ENCODE peak calls at places on chromosomes 11 and 22, in ten cellular contexts. H is stimulated activated CD4-positive, alpha-beta T cell treated with anti-CD3 and anti-CD28 coated beads, Interleukin-2, amount 100 ng/mL, for 48 hours; P is AG09319; T is naive thymus-derived CD8-positive, alpha-beta T cell; Z is EH; D is tibial nerve; V is LoVo; C is BJ; L is RCC 7860; J is amniotic stem cell. B is an unnamed sample.
A peak's percentile ranks its signal among the peaks of the same experiment; 100 is the strongest.

GRCh38 chr11:134292661-134293060 is 16.5 kb downstream of the GLB1L3 start:
- DNase-seq in C (no peak), D (no peak), H (no peak), J (no peak), P (no peak), Z (no peak), T (no peak), V (no peak), L (no peak), B (no peak)

GRCh38 chr22:19974233-19974861 is 32.7 kb upstream of the TXNRD2 start:
- DNase-seq in Z (peak; percentile 68), L (peak; percentile 19), H (no peak), T (no peak), D (no peak), C (no peak), V (no peak), P (no peak), J (no peak), B (no peak)

GRCh38 chr11:112658521-112658920 is 302.7 kb upstream of the NCAM1 start:
- DNase-seq in C (no peak), H (no peak), P (no peak), L (peak; percentile 14), T (no peak), D (no peak), V (no peak), J (no peak), Z (no peak), B (no peak)

GRCh38 chr11:27610287-27610686 is 90.0 kb downstream of the BDNF start:
- DNase-seq in D (no peak), H (no peak), J (no peak), T (no peak), V (no peak), C (no peak), L (no peak), P (no peak), Z (no peak), B (no peak)

GRCh38 chr11:33622231-33622630 is 78.4 kb downstream of the C11orf91 start:
- DNase-seq in T (no peak), D (no peak), C (no peak), J (no peak), Z (peak; percentile 93), L (no peak), P (no peak), V (no peak), H (no peak), B (no peak)

GRCh38 chr22:19765477-19766234 is 5.1 kb downstream of the TBX1 start:
- DNase-seq in Z (no peak), J (no peak), T (no peak), D (no peak), H (no peak), L (no peak), C (no peak), V (no peak), P (no peak), B (no peak)

GRCh38 chr22:39205344-39206021 is 39.3 kb downstream of the PDGFB start:
- DNase-seq in C (peak; percentile 18), D (no peak), H (no peak), Z (peak; percentile 79), T (no peak), V (peak; percentile 74), J (no peak), L (peak; percentile 82), P (no peak), B (peak; percentile 82)

GRCh38 chr11:9150501-9150900 is 59.1 kb upstream of the SCUBE2 start:
- DNase-seq in V (no peak), P (peak; percentile 31), L (no peak), H (no peak), D (no peak), Z (peak; percentile 81), C (peak; percentile 35), T (no peak), J (peak; percentile 53), B (no peak)

GRCh38 chr22:30435674-30436126 is 10.1 kb downstream of the MTFP1 start:
- DNase-seq in P (no peak), C (no peak), H (peak; percentile 59), D (no peak), T (peak; percentile 92), L (no peak), J (no peak), Z (no peak), V (no peak), B (no peak)

GRCh38 chr22:19990609-19991394 is 25.8 kb downstream of the ARVCF start:
- DNase-seq in V (no peak), T (no peak), H (no peak), Z (no peak), L (no peak), J (no peak), D (no peak), P (no peak), C (no peak), B (no peak)

GRCh38 chr22:50469377-50470305 is 5.2 kb downstream of the SBF1 start:
- DNase-seq in T (peak; percentile 96), L (peak; percentile 74), P (no peak), C (no peak), J (no peak), Z (peak; percentile 55), V (peak; percentile 81), D (no peak), H (peak; percentile 75), B (peak; percentile 72)

GRCh38 chr11:95641506-95641905 is 148.1 kb downstream of the FAM76B start:
- DNase-seq in C (no peak), Z (no peak), J (no peak), H (no peak), T (no peak), V (no peak), P (no peak), L (no peak), D (peak; percentile 45), B (no peak)

GRCh38 chr22:23305321-23305910 is 125.1 kb downstream of the BCR start:
- DNase-seq in T (no peak), Z (peak; percentile 86), V (no peak), P (no peak), D (no peak), J (peak; percentile 35), C (no peak), L (peak; percentile 39), H (no peak), B (no peak)

GRCh38 chr11:69295079-69295994 is 1.4 kb downstream of the MYEOV start:
- DNase-seq in J (no peak), Z (no peak), L (peak; percentile 35), C (no peak), H (no peak), V (peak; percentile 46), P (no peak), D (no peak), T (no peak), B (no peak)

B was measured in RWPE1.